ENCODE peak calls at places on chromosomes 5 and 9, in seven cellular contexts. D is sigmoid colon; E is SJCRH30; T is IMR-90; U is CD8-positive, alpha-beta memory T cell; I is spleen; B is lung. N is an unnamed sample. For H3K4me1, the result is how much of the 10 kb centered on the place peaks cover.

GRCh38 chr5:122311888-122312669 is at the start of gene SNCAIP:
- DNase-seq in D (peak), E (peak), T (peak), U (no peak), I (peak), B (peak), N (no peak)

GRCh38 chr9:109779711-109780452 is at the start of gene PALM2AKAP2:
- DNase-seq in D (peak), E (peak), T (peak), U (no peak), I (no peak), B (peak), N (no peak)

GRCh38 chr5:14581333-14581890 is at the start of gene OTULINL:
- DNase-seq in D (peak), E (peak), T (peak), U (peak), I (peak), B (peak), N (peak)

GRCh38 chr9:121640076-121640475 is 11.4 kb upstream of the DAB2IP start:
- DNase-seq in D (peak), E (peak), T (peak), U (peak), I (no peak), B (no peak), N (no peak)

GRCh38 chr5:100901851-100902341 is 1.2 kb downstream of the ST8SIA4 start:
- DNase-seq in D (peak), E (no peak), T (no peak), U (peak), I (peak), B (peak), N (peak)

GRCh38 chr5:137858223-137858916 is 9.3 kb upstream of the MYOT start:
- DNase-seq in D (no peak), E (no peak), T (peak), U (no peak), I (no peak), B (no peak), N (no peak)

GRCh38 chr9:109467936-109468335 is 30.2 kb downstream of the PTPN3 start:
- DNase-seq in D (no peak), E (no peak), T (peak), U (no peak), I (no peak), B (no peak), N (no peak)

GRCh38 chr9:35666547-35666946 is 1.6 kb upstream of the ARHGEF39 start:
- DNase-seq in D (no peak), E (no peak), T (no peak), U (no peak), I (no peak), B (no peak), N (no peak)

GRCh38 chr9:26170224-26170623 is 492.0 kb upstream of the TUSC1 start:
- DNase-seq in D (no peak), E (no peak), T (no peak), U (no peak), I (no peak), B (no peak), N (no peak)

GRCh38 chr5:105587963-105588662 is 2025.5 kb upstream of the NUDT12 start:
- DNase-seq in D (no peak), E (peak), T (no peak), U (no peak), I (no peak), B (no peak), N (no peak)

GRCh38 chr5:123527190-123527589 is 15.2 kb downstream of the CSNK1G3 start:
- DNase-seq in D (no peak), E (no peak), T (no peak), U (no peak), I (no peak), B (no peak), N (no peak)

GRCh38 chr5:39760385-39761198 is 335.8 kb upstream of the DAB2 start:
- DNase-seq in D (no peak), E (peak), T (peak), U (no peak), I (no peak), B (no peak), N (no peak)

GRCh38 chr5:66892715-66893114 is 296.5 kb downstream of the MAST4 start:
- DNase-seq in D (no peak), E (no peak), T (peak), U (no peak), I (no peak), B (no peak), N (no peak)

GRCh38 chr9:35748858-35749514 is at the start of the genes GBA2 and RGP1:
- DNase-seq in D (peak), E (peak), T (peak), U (peak), I (peak), B (peak), N (no peak)

GRCh38 chr9:69469136-69469535 is 144.1 kb downstream of the ENTREP1 start:
- DNase-seq in D (no peak), E (no peak), T (peak), U (no peak), I (no peak), B (no peak), N (no peak)

GRCh38 chr9:122186301-122186700 is 26.6 kb downstream of the MORN5 start:
- DNase-seq in D (no peak), E (no peak), T (no peak), U (no peak), I (peak), B (no peak), N (no peak)

GRCh38 chr9:2964485-2964884 is 120.6 kb upstream of the PUM3 start:
- DNase-seq in D (no peak), E (no peak), T (no peak), U (no peak), I (no peak), B (no peak), N (no peak)

GRCh38 chr9:36218011-36218410 is 27.3 kb downstream of the CLTA start:
- DNase-seq in D (no peak), E (no peak), T (no peak), U (no peak), I (no peak), B (no peak), N (no peak)

GRCh38 chr5:103602465-103602864 is 39.9 kb upstream of the NUDT12 start:
- DNase-seq in D (no peak), E (no peak), T (no peak), U (no peak), I (no peak), B (no peak), N (no peak)

GRCh38 chr9:133461975-133462374 is 2.2 kb downstream of the CACFD1 start:
- DNase-seq in D (no peak), E (no peak), T (no peak), U (no peak), I (no peak), B (no peak), N (no peak)

GRCh38 chr5:76819851-76820280 is 1.0 kb downstream of the F2RL1 start:
- DNase-seq in D (no peak), E (no peak), T (no peak), U (no peak), I (peak), B (no peak), N (no peak)

GRCh38 chr9:752201-752600 is 89.3 kb upstream of the DMRT1 start:
- DNase-seq in D (no peak), E (no peak), T (peak), U (no peak), I (no peak), B (no peak), N (no peak)

GRCh38 chr5:81397169-81397568 is 3.2 kb upstream of the ACOT12 start:
- DNase-seq in D (no peak), E (peak), T (peak), U (no peak), I (no peak), B (no peak), N (no peak)

GRCh38 chr5:514101-514485 is 10.2 kb downstream of the SLC9A3 start:
- DNase-seq in D (no peak), E (no peak), T (no peak), U (no peak), I (no peak), B (no peak), N (no peak)

GRCh38 chr5:141869040-141869439 is 9.2 kb downstream of the PCDH1 start:
- DNase-seq in D (no peak), E (no peak), T (no peak), U (no peak), I (peak), B (no peak), N (no peak)

DNA sequence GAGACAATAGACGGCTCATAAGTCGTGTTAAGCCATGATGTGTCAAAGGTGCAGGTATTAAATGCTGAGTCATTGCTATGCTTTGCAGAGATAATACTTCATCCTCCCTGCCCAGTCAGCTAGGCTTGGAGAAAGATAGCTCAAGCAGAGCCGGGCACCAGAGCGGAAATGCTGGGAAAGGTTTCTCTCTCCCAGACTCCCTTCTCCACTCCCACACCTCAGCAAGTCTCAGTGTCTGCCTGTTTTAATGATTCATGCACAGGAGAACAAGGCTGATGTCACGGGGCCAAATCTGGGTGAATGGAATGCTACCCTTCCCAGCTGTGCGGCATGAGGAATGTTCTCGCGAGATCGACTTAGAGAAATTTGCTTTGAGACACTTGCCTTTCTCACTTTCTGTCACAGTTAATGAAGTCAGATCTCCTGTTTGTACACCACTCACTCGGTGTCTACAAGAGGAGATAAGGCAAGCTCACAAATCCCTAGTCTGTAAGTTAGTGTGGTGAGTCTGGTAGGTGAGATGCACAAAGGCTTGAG is 204.4 kb downstream of the EFNA5 start:
- DNase-seq in D (no peak), E (peak), T (peak), U (no peak), I (no peak), B (no peak), N (no peak)
- H3K4me1 ChIP-seq in D (under half), E (under half), T (under half), U (under half), I (under half), B (under half), N (under half)

GRCh38 chr9:95206143-95206542 is 111.4 kb downstream of the FANCC start:
- DNase-seq in D (no peak), E (peak), T (peak), U (no peak), I (no peak), B (no peak), N (no peak)

GRCh38 chr9:95204310-95204709 is 113.2 kb downstream of the FANCC start:
- DNase-seq in D (no peak), E (no peak), T (no peak), U (no peak), I (no peak), B (no peak), N (no peak)

GRCh38 chr9:95201201-95201600 is 116.3 kb downstream of the FANCC start:
- DNase-seq in D (no peak), E (no peak), T (no peak), U (no peak), I (no peak), B (no peak), N (no peak)

GRCh38 chr9:95204710-95205109 is 112.8 kb downstream of the FANCC start:
- DNase-seq in D (no peak), E (no peak), T (no peak), U (no peak), I (no peak), B (no peak), N (no peak)

DNA sequence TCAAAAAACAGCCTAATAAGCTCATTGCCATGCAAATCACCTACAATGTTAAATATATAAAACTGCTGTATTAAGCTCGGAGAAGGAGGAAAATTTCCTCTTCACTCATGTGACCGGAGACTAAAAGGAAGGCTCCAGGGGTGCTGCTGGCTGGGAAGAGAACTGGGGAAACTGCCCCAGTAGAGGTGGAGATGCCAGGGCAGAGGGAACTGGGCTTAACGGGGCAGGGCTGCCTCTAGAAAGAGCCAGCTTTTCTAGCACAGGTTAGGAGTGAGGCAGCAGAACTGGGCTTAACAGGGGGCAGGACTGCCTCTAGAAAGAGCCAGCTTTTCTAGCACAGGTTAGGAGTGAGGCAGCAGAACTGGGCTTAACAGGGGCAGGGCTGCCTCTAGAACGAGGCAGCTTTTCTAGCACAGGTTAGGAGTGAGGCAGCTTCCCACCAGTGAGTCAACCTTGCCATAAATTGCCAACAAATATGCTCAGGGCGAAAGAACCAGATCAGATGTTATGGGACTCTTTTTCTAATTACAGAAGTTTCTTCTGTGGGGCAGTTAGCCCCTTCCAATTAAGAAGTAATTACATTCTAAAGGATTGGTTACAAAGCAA is 115.3 kb downstream of the FANCC start:
- DNase-seq in D (no peak), E (no peak), T (no peak), U (no peak), I (no peak), B (no peak), N (no peak)
- H3K4me1 ChIP-seq in D (under half), E (under half), T (under half), U (under half), I (under half), B (under half), N (under half)

GRCh38 chr5:17219431-17219830 is 2.0 kb downstream of the BASP1 start:
- DNase-seq in D (no peak), E (no peak), T (no peak), U (no peak), I (no peak), B (no peak), N (no peak)
- H3K4me1 ChIP-seq in D (under half), E (under half), T (under half), U (under half), I (half or more), B (under half), N (under half)

DNA sequence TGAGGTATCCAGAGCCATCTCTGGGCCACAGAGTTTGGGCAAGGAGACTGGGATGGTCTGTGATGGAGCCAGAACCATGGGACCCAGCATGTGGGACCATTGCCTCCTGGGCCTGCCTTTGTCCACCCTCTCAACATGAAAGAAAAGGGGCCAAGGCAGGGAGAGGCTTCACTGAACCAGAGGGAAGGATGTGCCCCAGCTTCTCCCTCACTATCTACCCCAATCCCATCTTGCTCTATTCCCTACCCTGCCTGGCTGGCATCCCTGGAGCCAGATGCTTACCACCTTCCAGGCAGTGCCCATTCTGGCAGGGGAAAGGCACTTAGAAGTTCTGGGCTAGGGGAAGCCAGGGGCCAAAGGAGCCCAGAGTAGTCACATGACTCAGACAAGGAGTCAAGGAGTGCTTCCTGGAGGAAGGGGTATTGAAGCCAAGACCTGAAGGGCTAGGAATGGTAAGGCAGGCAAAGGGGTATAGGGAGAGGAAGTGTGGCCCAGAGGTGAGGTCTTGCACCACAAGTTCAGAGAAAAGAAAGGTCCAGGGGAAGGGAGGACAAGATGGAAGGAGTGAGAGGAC is 9.8 kb downstream of the PDLIM4 start:
- DNase-seq in D (no peak), E (no peak), T (no peak), U (no peak), I (peak), B (no peak), N (no peak)
- H3K4me1 ChIP-seq in D (half or more), E (under half), T (half or more), U (under half), I (under half), B (under half), N (half or more)

GRCh38 chr5:151751593-151751992 is 6.8 kb downstream of the ATOX1 start:
- DNase-seq in D (no peak), E (no peak), T (no peak), U (no peak), I (no peak), B (no peak), N (no peak)
- H3K4me1 ChIP-seq in D (under half), E (under half), T (under half), U (under half), I (half or more), B (under half), N (under half)

DNA sequence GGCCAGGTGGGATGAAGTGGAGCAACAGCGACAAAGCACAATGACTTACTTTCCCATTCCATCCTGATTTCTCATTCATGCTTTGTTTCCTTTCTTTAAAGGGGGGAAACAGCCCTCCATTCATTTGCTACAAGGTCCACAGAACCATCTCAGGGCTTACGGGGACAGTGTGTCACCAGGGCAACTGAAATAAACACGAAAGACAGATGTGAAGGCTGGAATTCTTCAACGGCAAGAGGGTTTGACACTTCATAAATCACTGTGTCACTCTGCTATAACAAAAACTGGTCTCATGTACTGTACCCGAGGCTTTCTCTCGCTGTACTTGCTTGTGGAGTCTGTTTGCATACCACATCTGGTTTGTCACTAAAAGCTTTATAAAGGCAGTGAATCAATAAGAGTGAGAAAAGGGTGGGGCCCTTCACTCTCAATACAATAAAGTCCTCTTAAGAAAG is 150.8 kb downstream of the EFNA5 start:
- DNase-seq in D (no peak), E (no peak), T (peak), U (no peak), I (no peak), B (no peak), N (no peak)
- H3K4me1 ChIP-seq in D (under half), E (under half), T (under half), U (under half), I (under half), B (under half), N (under half)

N was measured in esophagus squamous epithelium.